ENCODE peak calls at places on chromosomes 12 and 14, in seven cellular contexts. One of them, this sample, is unnamed.

GRCh38 chr12:84772281-84772680 is 140.3 kb downstream of the SLC6A15 start:
- DNase-seq in mammary epithelial cell: peak; percentile 51
- DNase-seq in lung: no peak
- DNase-seq in psoas muscle: no peak
- DNase-seq in IMR-90: peak; percentile 1
- DNase-seq in MM.1S: no peak
- DNase-seq in choroid plexus epithelial cell: peak; percentile 22
- DNase-seq in this sample: no peak

GRCh38 chr12:54051081-54051912 is 2.3 kb upstream of the HOXC4 start:
- DNase-seq in mammary epithelial cell: peak; percentile 80
- DNase-seq in lung: no peak
- DNase-seq in psoas muscle: no peak
- DNase-seq in IMR-90: no peak
- DNase-seq in MM.1S: no peak
- DNase-seq in choroid plexus epithelial cell: no peak
- DNase-seq in this sample: no peak

GRCh38 chr12:12474931-12475485 is 87.7 kb downstream of the DUSP16 start:
- DNase-seq in mammary epithelial cell: no peak
- DNase-seq in lung: no peak
- DNase-seq in psoas muscle: no peak
- DNase-seq in IMR-90: peak; percentile 43
- DNase-seq in MM.1S: no peak
- DNase-seq in choroid plexus epithelial cell: peak; percentile 17
- DNase-seq in this sample: no peak

GRCh38 chr14:104120281-104120741 is 18.1 kb upstream of the KIF26A start:
- DNase-seq in mammary epithelial cell: no peak
- DNase-seq in lung: no peak
- DNase-seq in psoas muscle: no peak
- DNase-seq in IMR-90: no peak
- DNase-seq in MM.1S: no peak
- DNase-seq in choroid plexus epithelial cell: no peak
- DNase-seq in this sample: no peak

GRCh38 chr14:68722186-68722585 is 70.7 kb downstream of the ZFP36L1 start:
- DNase-seq in mammary epithelial cell: no peak
- DNase-seq in lung: no peak
- DNase-seq in psoas muscle: no peak
- DNase-seq in IMR-90: no peak
- DNase-seq in MM.1S: no peak
- DNase-seq in choroid plexus epithelial cell: peak; percentile 23
- DNase-seq in this sample: peak; percentile 76

GRCh38 chr12:55692631-55693322 is 14.9 kb downstream of the ITGA7 start:
- DNase-seq in mammary epithelial cell: no peak
- DNase-seq in lung: no peak
- DNase-seq in psoas muscle: no peak
- DNase-seq in IMR-90: no peak
- DNase-seq in MM.1S: no peak
- DNase-seq in choroid plexus epithelial cell: no peak
- DNase-seq in this sample: no peak

GRCh38 chr14:96797943-96798349 is 764 bp downstream of the VRK1 start:
- DNase-seq in mammary epithelial cell: no peak
- DNase-seq in lung: no peak
- DNase-seq in psoas muscle: no peak
- DNase-seq in IMR-90: no peak
- DNase-seq in MM.1S: peak; percentile 17
- DNase-seq in choroid plexus epithelial cell: peak; percentile 25
- DNase-seq in this sample: no peak

GRCh38 chr12:57455374-57456144 is 452 bp downstream of the INHBE start:
- DNase-seq in mammary epithelial cell: no peak
- DNase-seq in lung: no peak
- DNase-seq in psoas muscle: peak; percentile 45
- DNase-seq in IMR-90: no peak
- DNase-seq in MM.1S: no peak
- DNase-seq in choroid plexus epithelial cell: no peak
- DNase-seq in this sample: no peak

GRCh38 chr14:90630407-90630806 is 185.8 kb downstream of the TTC7B start:
- DNase-seq in mammary epithelial cell: no peak
- DNase-seq in lung: peak; percentile 63
- DNase-seq in psoas muscle: no peak
- DNase-seq in IMR-90: no peak
- DNase-seq in MM.1S: peak; percentile 55
- DNase-seq in choroid plexus epithelial cell: no peak
- DNase-seq in this sample: no peak

GRCh38 chr12:6295187-6295811 is 15.2 kb upstream of the PLEKHG6 start:
- DNase-seq in mammary epithelial cell: peak; percentile 93
- DNase-seq in lung: no peak
- DNase-seq in psoas muscle: no peak
- DNase-seq in IMR-90: peak; percentile 82
- DNase-seq in MM.1S: no peak
- DNase-seq in choroid plexus epithelial cell: peak; percentile 85
- DNase-seq in this sample: no peak

GRCh38 chr12:125064492-125064891 is 743 bp upstream of the AACS start:
- DNase-seq in mammary epithelial cell: no peak
- DNase-seq in lung: no peak
- DNase-seq in psoas muscle: no peak
- DNase-seq in IMR-90: no peak
- DNase-seq in MM.1S: no peak
- DNase-seq in choroid plexus epithelial cell: no peak
- DNase-seq in this sample: no peak

GRCh38 chr12:105562727-105563072 is 232.2 kb downstream of the C12orf75 start:
- DNase-seq in mammary epithelial cell: peak; percentile 60
- DNase-seq in lung: no peak
- DNase-seq in psoas muscle: no peak
- DNase-seq in IMR-90: no peak
- DNase-seq in MM.1S: no peak
- DNase-seq in choroid plexus epithelial cell: no peak
- DNase-seq in this sample: peak; percentile 58

GRCh38 chr12:101361455-101361854 is 46.1 kb downstream of the ARL1 start:
- DNase-seq in mammary epithelial cell: no peak
- DNase-seq in lung: no peak
- DNase-seq in psoas muscle: no peak
- DNase-seq in IMR-90: no peak
- DNase-seq in MM.1S: no peak
- DNase-seq in choroid plexus epithelial cell: no peak
- DNase-seq in this sample: no peak

GRCh38 chr14:72549026-72549425 is 344.9 kb downstream of the DPF3 start:
- DNase-seq in mammary epithelial cell: peak; percentile 35
- DNase-seq in lung: no peak
- DNase-seq in psoas muscle: no peak
- DNase-seq in IMR-90: peak; percentile 22
- DNase-seq in MM.1S: no peak
- DNase-seq in choroid plexus epithelial cell: no peak
- DNase-seq in this sample: no peak

GRCh38 chr14:96084796-96085195 is 45.6 kb downstream of the C14orf132 start:
- DNase-seq in mammary epithelial cell: no peak
- DNase-seq in lung: no peak
- DNase-seq in psoas muscle: no peak
- DNase-seq in IMR-90: no peak
- DNase-seq in MM.1S: no peak
- DNase-seq in choroid plexus epithelial cell: no peak
- DNase-seq in this sample: no peak

GRCh38 chr14:63890553-63890952 is 37.7 kb downstream of the SYNE2 start:
- DNase-seq in mammary epithelial cell: peak; percentile 35
- DNase-seq in lung: no peak
- DNase-seq in psoas muscle: no peak
- DNase-seq in IMR-90: no peak
- DNase-seq in MM.1S: no peak
- DNase-seq in choroid plexus epithelial cell: no peak
- DNase-seq in this sample: no peak

GRCh38 chr12:52903855-52904508 is 894 bp downstream of the KRT8 start:
- DNase-seq in mammary epithelial cell: peak; percentile 43
- DNase-seq in lung: peak; percentile 46
- DNase-seq in psoas muscle: peak; percentile 30
- DNase-seq in IMR-90: no peak
- DNase-seq in MM.1S: no peak
- DNase-seq in choroid plexus epithelial cell: peak; percentile 57
- DNase-seq in this sample: no peak

GRCh38 chr12:47839214-47839613 is 19.5 kb upstream of the HDAC7 start:
- DNase-seq in mammary epithelial cell: no peak
- DNase-seq in lung: no peak
- DNase-seq in psoas muscle: no peak
- DNase-seq in IMR-90: no peak
- DNase-seq in MM.1S: no peak
- DNase-seq in choroid plexus epithelial cell: peak; percentile 68
- DNase-seq in this sample: no peak

GRCh38 chr12:3083949-3084348 is 6.8 kb downstream of the TSPAN9 start:
- DNase-seq in mammary epithelial cell: no peak
- DNase-seq in lung: no peak
- DNase-seq in psoas muscle: no peak
- DNase-seq in IMR-90: no peak
- DNase-seq in MM.1S: no peak
- DNase-seq in choroid plexus epithelial cell: peak; percentile 43
- DNase-seq in this sample: no peak

GRCh38 chr12:113318046-113318656 is 16.8 kb downstream of the SLC8B1 start:
- DNase-seq in mammary epithelial cell: no peak
- DNase-seq in lung: no peak
- DNase-seq in psoas muscle: no peak
- DNase-seq in IMR-90: no peak
- DNase-seq in MM.1S: no peak
- DNase-seq in choroid plexus epithelial cell: no peak
- DNase-seq in this sample: no peak

GRCh38 chr14:31059152-31059924 is 33.2 kb upstream of the STRN3 start:
- DNase-seq in mammary epithelial cell: peak; percentile 75
- DNase-seq in lung: peak; percentile 34
- DNase-seq in psoas muscle: peak; percentile 51
- DNase-seq in IMR-90: peak; percentile 87
- DNase-seq in MM.1S: no peak
- DNase-seq in choroid plexus epithelial cell: peak; percentile 92
- DNase-seq in this sample: no peak

GRCh38 chr14:52124791-52125661 is 56.2 kb upstream of the NID2 start:
- DNase-seq in mammary epithelial cell: peak; percentile 21
- DNase-seq in lung: no peak
- DNase-seq in psoas muscle: no peak
- DNase-seq in IMR-90: peak; percentile 87
- DNase-seq in MM.1S: no peak
- DNase-seq in choroid plexus epithelial cell: peak; percentile 93
- DNase-seq in this sample: no peak

GRCh38 chr14:102729825-102730224 is 47.4 kb upstream of the TRAF3 start:
- DNase-seq in mammary epithelial cell: no peak
- DNase-seq in lung: no peak
- DNase-seq in psoas muscle: no peak
- DNase-seq in IMR-90: no peak
- DNase-seq in MM.1S: no peak
- DNase-seq in choroid plexus epithelial cell: no peak
- DNase-seq in this sample: no peak

GRCh38 chr12:125954362-125954761 is 889.1 kb downstream of the AACS start:
- DNase-seq in mammary epithelial cell: no peak
- DNase-seq in lung: no peak
- DNase-seq in psoas muscle: no peak
- DNase-seq in IMR-90: no peak
- DNase-seq in MM.1S: no peak
- DNase-seq in choroid plexus epithelial cell: no peak
- DNase-seq in this sample: no peak

GRCh38 chr12:64781374-64782029 is 22.3 kb upstream of the GNS start:
- DNase-seq in mammary epithelial cell: no peak
- DNase-seq in lung: peak; percentile 30
- DNase-seq in psoas muscle: no peak
- DNase-seq in IMR-90: no peak
- DNase-seq in MM.1S: peak; percentile 67
- DNase-seq in choroid plexus epithelial cell: no peak
- DNase-seq in this sample: no peak

GRCh38 chr12:89414851-89415250 is 62.5 kb upstream of the DUSP6 start:
- DNase-seq in mammary epithelial cell: peak; percentile 3
- DNase-seq in lung: no peak
- DNase-seq in psoas muscle: no peak
- DNase-seq in IMR-90: peak; percentile 75
- DNase-seq in MM.1S: no peak
- DNase-seq in choroid plexus epithelial cell: peak; percentile 59
- DNase-seq in this sample: no peak

GRCh38 chr14:95147597-95147996 is 9.7 kb downstream of the DICER1 start:
- DNase-seq in mammary epithelial cell: no peak
- DNase-seq in lung: no peak
- DNase-seq in psoas muscle: no peak
- DNase-seq in IMR-90: no peak
- DNase-seq in MM.1S: no peak
- DNase-seq in choroid plexus epithelial cell: no peak
- DNase-seq in this sample: no peak

GRCh38 chr12:116141110-116141832 is 136.2 kb downstream of the MED13L start:
- DNase-seq in mammary epithelial cell: no peak
- DNase-seq in lung: no peak
- DNase-seq in psoas muscle: no peak
- DNase-seq in IMR-90: no peak
- DNase-seq in MM.1S: no peak
- DNase-seq in choroid plexus epithelial cell: peak; percentile 46
- DNase-seq in this sample: no peak
- TF ChIP-seq CTCF in mammary epithelial cell: peak; percentile 23
- TF ChIP-seq CTCF in lung: no peak
- TF ChIP-seq CTCF in psoas muscle: peak; percentile 41
- TF ChIP-seq CTCF in IMR-90: peak; percentile 31
- TF ChIP-seq CTCF in MM.1S: no peak
- TF ChIP-seq CTCF in choroid plexus epithelial cell: peak; percentile 30
- TF ChIP-seq CTCF in this sample: no peak

DNA sequence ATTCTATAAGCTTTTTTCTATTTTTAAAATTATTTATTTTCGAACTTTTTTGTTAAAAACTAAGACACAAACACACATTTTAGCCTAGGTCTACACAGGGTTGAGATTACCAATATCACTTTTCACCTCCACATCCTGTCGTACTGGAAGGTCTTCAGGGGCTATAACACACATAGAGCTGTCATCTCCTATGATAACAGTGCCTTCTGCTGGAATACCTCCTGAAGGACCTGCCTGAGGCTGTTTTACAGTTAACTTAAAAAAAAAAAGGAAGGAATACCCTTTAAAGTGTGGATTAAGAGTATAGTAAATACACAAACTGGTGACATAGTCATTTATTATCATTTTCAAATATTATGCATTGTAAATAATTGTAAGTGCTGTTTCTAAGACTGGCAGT is 43.0 kb downstream of the RASSF8 start:
- DNase-seq in mammary epithelial cell: no peak
- DNase-seq in lung: no peak
- DNase-seq in psoas muscle: no peak
- DNase-seq in IMR-90: no peak
- DNase-seq in MM.1S: no peak
- DNase-seq in choroid plexus epithelial cell: no peak
- DNase-seq in this sample: no peak
- TF ChIP-seq CTCF in mammary epithelial cell: no peak
- TF ChIP-seq CTCF in lung: no peak
- TF ChIP-seq CTCF in psoas muscle: no peak
- TF ChIP-seq CTCF in IMR-90: peak; percentile 15
- TF ChIP-seq CTCF in MM.1S: no peak
- TF ChIP-seq CTCF in choroid plexus epithelial cell: peak; percentile 25
- TF ChIP-seq CTCF in this sample: no peak

DNA sequence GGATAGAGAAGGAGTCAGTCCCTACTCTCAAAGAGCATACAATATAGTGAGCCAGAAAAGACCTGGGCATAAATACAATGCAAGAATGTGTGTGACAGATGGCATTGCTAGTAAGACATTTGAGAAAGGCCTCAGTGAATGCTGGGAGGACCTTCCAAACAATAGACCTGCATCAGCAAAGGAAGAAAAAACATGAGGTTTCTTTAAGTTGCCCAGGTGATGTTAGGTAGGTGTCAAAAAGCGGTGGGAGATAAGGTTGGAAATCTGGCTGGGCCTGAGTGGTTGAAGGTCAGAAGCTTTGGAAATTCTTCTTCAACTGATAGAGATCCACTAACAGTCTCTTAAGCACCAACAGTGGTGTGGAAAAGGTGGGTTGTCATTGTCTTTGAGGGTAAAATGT is 50.5 kb upstream of the FRS2 start:
- DNase-seq in mammary epithelial cell: no peak
- DNase-seq in lung: no peak
- DNase-seq in psoas muscle: no peak
- DNase-seq in IMR-90: no peak
- DNase-seq in MM.1S: no peak
- DNase-seq in choroid plexus epithelial cell: no peak
- DNase-seq in this sample: no peak
- TF ChIP-seq CTCF in mammary epithelial cell: no peak
- TF ChIP-seq CTCF in lung: no peak
- TF ChIP-seq CTCF in psoas muscle: no peak
- TF ChIP-seq CTCF in IMR-90: no peak
- TF ChIP-seq CTCF in MM.1S: no peak
- TF ChIP-seq CTCF in choroid plexus epithelial cell: no peak
- TF ChIP-seq CTCF in this sample: no peak

GRCh38 chr12:97134495-97134894 is 227.4 kb downstream of the NEDD1 start:
- DNase-seq in mammary epithelial cell: no peak
- DNase-seq in lung: no peak
- DNase-seq in psoas muscle: no peak
- DNase-seq in IMR-90: no peak
- DNase-seq in MM.1S: no peak
- DNase-seq in choroid plexus epithelial cell: no peak
- DNase-seq in this sample: no peak
- TF ChIP-seq CTCF in mammary epithelial cell: no peak
- TF ChIP-seq CTCF in lung: no peak
- TF ChIP-seq CTCF in psoas muscle: no peak
- TF ChIP-seq CTCF in IMR-90: no peak
- TF ChIP-seq CTCF in MM.1S: peak; percentile 17
- TF ChIP-seq CTCF in choroid plexus epithelial cell: no peak
- TF ChIP-seq CTCF in this sample: no peak

This sample was measured in lower leg skin.